ENCODE peak calls at places on chromosomes 1 and 21, in five cellular contexts. One of them, this sample, is unnamed.

GRCh38 chr1:227059076-227059475 is 119.0 kb downstream of the COQ8A start:
- DNase-seq in heart left ventricle: no peak
- DNase-seq in SK-N-SH: no peak
- DNase-seq in fibroblast of lung: no peak
- DNase-seq in A549: no peak
- DNase-seq in this sample: no peak

GRCh38 chr1:2597441-2598328 is 11.1 kb downstream of the PRXL2B start:
- DNase-seq in heart left ventricle: no peak
- DNase-seq in SK-N-SH: no peak
- DNase-seq in fibroblast of lung: no peak
- DNase-seq in A549: no peak
- DNase-seq in this sample: peak

GRCh38 chr1:1122078-1122811 is 6.4 kb upstream of the C1orf159 start:
- DNase-seq in heart left ventricle: peak
- DNase-seq in SK-N-SH: peak
- DNase-seq in fibroblast of lung: peak
- DNase-seq in A549: peak
- DNase-seq in this sample: peak

GRCh38 chr1:8182034-8182761 is 135.7 kb upstream of the SLC45A1 start:
- DNase-seq in heart left ventricle: no peak
- DNase-seq in SK-N-SH: no peak
- DNase-seq in fibroblast of lung: peak
- DNase-seq in A549: peak
- DNase-seq in this sample: no peak

GRCh38 chr1:43402055-43402865 is 12.6 kb downstream of the SZT2 start:
- DNase-seq in heart left ventricle: no peak
- DNase-seq in SK-N-SH: peak
- DNase-seq in fibroblast of lung: no peak
- DNase-seq in A549: no peak
- DNase-seq in this sample: no peak

GRCh38 chr1:20371411-20371810 is 80.7 kb downstream of the VWA5B1 start:
- DNase-seq in heart left ventricle: no peak
- DNase-seq in SK-N-SH: no peak
- DNase-seq in fibroblast of lung: peak
- DNase-seq in A549: no peak
- DNase-seq in this sample: no peak

GRCh38 chr1:91846007-91846620 is 39.8 kb downstream of the TGFBR3 start:
- DNase-seq in heart left ventricle: peak
- DNase-seq in SK-N-SH: no peak
- DNase-seq in fibroblast of lung: peak
- DNase-seq in A549: no peak
- DNase-seq in this sample: no peak

GRCh38 chr1:191869790-191870312 is 288.4 kb upstream of the RGS18 start:
- DNase-seq in heart left ventricle: no peak
- DNase-seq in SK-N-SH: no peak
- DNase-seq in fibroblast of lung: no peak
- DNase-seq in A549: no peak
- DNase-seq in this sample: no peak

GRCh38 chr1:247386695-247387094 is 29.3 kb upstream of the NLRP3 start:
- DNase-seq in heart left ventricle: no peak
- DNase-seq in SK-N-SH: no peak
- DNase-seq in fibroblast of lung: peak
- DNase-seq in A549: no peak
- DNase-seq in this sample: no peak

GRCh38 chr1:170010443-170010842 is 64.1 kb downstream of the KIFAP3 start:
- DNase-seq in heart left ventricle: peak
- DNase-seq in SK-N-SH: no peak
- DNase-seq in fibroblast of lung: peak
- DNase-seq in A549: no peak
- DNase-seq in this sample: no peak

GRCh38 chr1:88549536-88549935 is 134.5 kb upstream of the PKN2 start:
- DNase-seq in heart left ventricle: no peak
- DNase-seq in SK-N-SH: no peak
- DNase-seq in fibroblast of lung: peak
- DNase-seq in A549: no peak
- DNase-seq in this sample: no peak

GRCh38 chr1:64536217-64536835 is 66.4 kb downstream of the CACHD1 start:
- DNase-seq in heart left ventricle: no peak
- DNase-seq in SK-N-SH: no peak
- DNase-seq in fibroblast of lung: peak
- DNase-seq in A549: no peak
- DNase-seq in this sample: no peak

GRCh38 chr1:20359451-20360330 is 69.0 kb downstream of the VWA5B1 start:
- DNase-seq in heart left ventricle: no peak
- DNase-seq in SK-N-SH: no peak
- DNase-seq in fibroblast of lung: no peak
- DNase-seq in A549: no peak
- DNase-seq in this sample: no peak

GRCh38 chr1:109620890-109621289 is 1.3 kb downstream of the AMPD2 start:
- DNase-seq in heart left ventricle: peak
- DNase-seq in SK-N-SH: peak
- DNase-seq in fibroblast of lung: peak
- DNase-seq in A549: peak
- DNase-seq in this sample: peak

GRCh38 chr1:97174039-97174704 is 452.6 kb downstream of the PTBP2 start:
- DNase-seq in heart left ventricle: no peak
- DNase-seq in SK-N-SH: peak
- DNase-seq in fibroblast of lung: peak
- DNase-seq in A549: no peak
- DNase-seq in this sample: no peak

GRCh38 chr1:116230712-116231111 is 119.5 kb downstream of the MAB21L3 start:
- DNase-seq in heart left ventricle: no peak
- DNase-seq in SK-N-SH: no peak
- DNase-seq in fibroblast of lung: no peak
- DNase-seq in A549: no peak
- DNase-seq in this sample: no peak

GRCh38 chr1:71787699-71788098 is 494.6 kb downstream of the NEGR1 start:
- DNase-seq in heart left ventricle: no peak
- DNase-seq in SK-N-SH: peak
- DNase-seq in fibroblast of lung: peak
- DNase-seq in A549: no peak
- DNase-seq in this sample: no peak

GRCh38 chr1:204202481-204202880 is 6.2 kb upstream of the KISS1 start:
- DNase-seq in heart left ventricle: no peak
- DNase-seq in SK-N-SH: no peak
- DNase-seq in fibroblast of lung: no peak
- DNase-seq in A549: no peak
- DNase-seq in this sample: no peak

GRCh38 chr1:50422946-50423669 is at the start of gene DMRTA2:
- DNase-seq in heart left ventricle: no peak
- DNase-seq in SK-N-SH: peak
- DNase-seq in fibroblast of lung: peak
- DNase-seq in A549: peak
- DNase-seq in this sample: peak

GRCh38 chr1:163170975-163171676 is 31.6 kb downstream of the RGS5 start:
- DNase-seq in heart left ventricle: no peak
- DNase-seq in SK-N-SH: no peak
- DNase-seq in fibroblast of lung: peak
- DNase-seq in A549: peak
- DNase-seq in this sample: no peak

GRCh38 chr1:170145691-170146676 is at the start of gene NTMT2:
- DNase-seq in heart left ventricle: peak
- DNase-seq in SK-N-SH: no peak
- DNase-seq in fibroblast of lung: peak
- DNase-seq in A549: no peak
- DNase-seq in this sample: no peak

GRCh38 chr21:26554365-26554764 is 18.7 kb downstream of the CYYR1 start:
- DNase-seq in heart left ventricle: no peak
- DNase-seq in SK-N-SH: peak
- DNase-seq in fibroblast of lung: no peak
- DNase-seq in A549: no peak
- DNase-seq in this sample: no peak

GRCh38 chr1:164725401-164725800 is 166.4 kb downstream of the PBX1 start:
- DNase-seq in heart left ventricle: peak
- DNase-seq in SK-N-SH: peak
- DNase-seq in fibroblast of lung: no peak
- DNase-seq in A549: no peak
- DNase-seq in this sample: no peak

GRCh38 chr1:41032147-41032546 is 10.6 kb upstream of the SLFNL1 start:
- DNase-seq in heart left ventricle: no peak
- DNase-seq in SK-N-SH: no peak
- DNase-seq in fibroblast of lung: no peak
- DNase-seq in A549: no peak
- DNase-seq in this sample: no peak

GRCh38 chr1:229004227-229004833 is 266.6 kb upstream of the RAB4A start:
- DNase-seq in heart left ventricle: no peak
- DNase-seq in SK-N-SH: no peak
- DNase-seq in fibroblast of lung: no peak
- DNase-seq in A549: no peak
- DNase-seq in this sample: no peak

GRCh38 chr1:2594001-2594640 is 7.5 kb downstream of the PRXL2B start:
- DNase-seq in heart left ventricle: no peak
- DNase-seq in SK-N-SH: peak
- DNase-seq in fibroblast of lung: peak
- DNase-seq in A549: no peak
- DNase-seq in this sample: no peak

GRCh38 chr1:62384276-62385005 is 52.4 kb upstream of the USP1 start:
- DNase-seq in heart left ventricle: no peak
- DNase-seq in SK-N-SH: peak
- DNase-seq in fibroblast of lung: peak
- DNase-seq in A549: no peak
- DNase-seq in this sample: no peak

DNA sequence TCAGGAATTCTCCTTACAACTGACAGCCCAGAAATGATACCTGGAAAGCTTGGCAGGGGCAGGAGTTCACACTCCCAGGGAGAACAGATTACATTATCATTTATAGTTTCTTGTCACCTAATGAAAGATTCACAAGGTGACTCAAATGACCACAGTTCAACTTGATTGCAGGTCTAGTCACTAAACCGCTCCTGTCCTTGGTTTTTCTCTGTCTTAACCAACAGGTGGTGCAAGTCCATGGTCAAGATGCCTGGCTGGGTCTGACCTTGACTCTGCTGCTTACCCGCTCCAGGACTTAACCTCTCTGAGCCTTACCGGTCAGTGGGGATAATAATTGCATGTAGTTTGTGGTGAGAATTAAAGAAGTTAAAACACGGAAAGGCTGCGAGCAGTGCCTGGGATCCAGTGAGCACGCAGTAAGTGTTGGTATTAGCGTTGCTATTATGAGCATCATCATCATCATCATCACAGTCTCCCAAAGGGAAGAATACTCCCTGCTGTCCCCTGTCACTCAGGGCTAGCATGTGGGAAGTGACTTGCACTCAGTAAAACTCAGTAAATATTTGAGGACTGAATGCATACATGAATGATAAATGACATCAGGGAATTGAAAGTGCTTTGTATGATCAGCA is 125.4 kb upstream of the CD34 start:
- DNase-seq in heart left ventricle: no peak
- DNase-seq in SK-N-SH: peak
- DNase-seq in fibroblast of lung: no peak
- DNase-seq in A549: peak
- DNase-seq in this sample: no peak
- TF ChIP-seq CTCF in heart left ventricle: peak
- TF ChIP-seq CTCF in SK-N-SH: peak
- TF ChIP-seq CTCF in fibroblast of lung: no peak
- TF ChIP-seq CTCF in A549: peak
- TF ChIP-seq CTCF in this sample: no peak

GRCh38 chr1:113805256-113805531 is 7.1 kb downstream of the RSBN1 start:
- DNase-seq in heart left ventricle: no peak
- DNase-seq in SK-N-SH: no peak
- DNase-seq in fibroblast of lung: no peak
- DNase-seq in A549: no peak
- DNase-seq in this sample: no peak
- H3K27ac ChIP-seq in heart left ventricle: no peak
- H3K27ac ChIP-seq in SK-N-SH: no peak
- H3K27ac ChIP-seq in fibroblast of lung: no peak
- H3K27ac ChIP-seq in A549: peak
- H3K27ac ChIP-seq in this sample: no peak

GRCh38 chr1:54341763-54342162 is 64.4 kb downstream of the SSBP3 start:
- DNase-seq in heart left ventricle: no peak
- DNase-seq in SK-N-SH: no peak
- DNase-seq in fibroblast of lung: no peak
- DNase-seq in A549: no peak
- DNase-seq in this sample: no peak

GRCh38 chr1:54340434-54340833 is 65.8 kb downstream of the SSBP3 start:
- DNase-seq in heart left ventricle: no peak
- DNase-seq in SK-N-SH: no peak
- DNase-seq in fibroblast of lung: no peak
- DNase-seq in A549: no peak
- DNase-seq in this sample: no peak

GRCh38 chr1:54339126-54339525 is 67.1 kb downstream of the SSBP3 start:
- DNase-seq in heart left ventricle: no peak
- DNase-seq in SK-N-SH: no peak
- DNase-seq in fibroblast of lung: peak
- DNase-seq in A549: no peak
- DNase-seq in this sample: no peak

GRCh38 chr1:54342306-54342705 is 63.9 kb downstream of the SSBP3 start:
- DNase-seq in heart left ventricle: no peak
- DNase-seq in SK-N-SH: no peak
- DNase-seq in fibroblast of lung: no peak
- DNase-seq in A549: no peak
- DNase-seq in this sample: no peak

DNA sequence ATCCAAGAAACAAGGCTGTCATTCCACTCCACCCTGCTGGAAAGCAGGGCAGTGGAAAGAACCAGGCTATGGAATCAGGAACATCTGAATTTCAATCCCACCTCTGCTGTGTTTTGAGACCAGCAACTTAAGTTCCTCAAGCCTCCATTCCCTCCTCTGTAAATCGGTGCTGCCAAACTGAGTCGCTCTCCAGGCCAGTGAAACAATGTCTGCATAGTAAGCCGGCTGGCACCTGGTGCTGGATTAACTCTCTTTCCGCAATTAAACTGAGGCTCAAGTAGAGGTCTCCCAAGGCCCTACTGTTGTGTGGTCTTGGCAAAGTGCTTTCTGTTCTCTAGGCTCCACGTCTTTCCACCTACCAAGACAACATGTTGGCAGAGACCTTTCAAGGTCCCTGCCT is 65.3 kb downstream of the SSBP3 start:
- DNase-seq in heart left ventricle: no peak
- DNase-seq in SK-N-SH: no peak
- DNase-seq in fibroblast of lung: no peak
- DNase-seq in A549: no peak
- DNase-seq in this sample: no peak
- H3K4me3 ChIP-seq in heart left ventricle: no peak
- H3K4me3 ChIP-seq in SK-N-SH: no peak
- H3K4me3 ChIP-seq in fibroblast of lung: no peak
- H3K4me3 ChIP-seq in A549: no peak
- H3K4me3 ChIP-seq in this sample: no peak

GRCh38 chr1:52142220-52143153 is 598 bp downstream of the ZFYVE9 start:
- DNase-seq in heart left ventricle: peak
- DNase-seq in SK-N-SH: peak
- DNase-seq in fibroblast of lung: peak
- DNase-seq in A549: no peak
- DNase-seq in this sample: peak
- TF ChIP-seq CTCF in heart left ventricle: no peak
- TF ChIP-seq CTCF in SK-N-SH: no peak
- TF ChIP-seq CTCF in fibroblast of lung: no peak
- TF ChIP-seq CTCF in A549: peak
- TF ChIP-seq CTCF in this sample: no peak

This sample was measured in dorsolateral prefrontal cortex.